ENCODE peak calls at places on chromosomes 5 and 9, in nine cellular contexts. V, G, Z, U, O, M, W, P and J are unnamed samples.

GRCh38 chr9:29625292-29625731 is 2052.0 kb upstream of the C9orf72 start:
- DNase-seq in V (no peak), G (no peak), Z (peak; percentile 60), U (no peak), O (no peak), M (no peak), W (no peak), P (no peak), J (no peak)

GRCh38 chr5:124932791-124933600 is 186.6 kb upstream of the ZNF608 start:
- DNase-seq in V (no peak), G (no peak), Z (peak; percentile 84), U (no peak), O (no peak), M (no peak), W (no peak), P (no peak), J (no peak)

GRCh38 chr9:28136113-28136512 is 562.8 kb upstream of the C9orf72 start:
- DNase-seq in V (no peak), G (no peak), Z (no peak), U (no peak), O (no peak), M (no peak), W (no peak), P (peak; percentile 9), J (no peak)

GRCh38 chr5:10490927-10491672 is 49.4 kb downstream of the ROPN1L start:
- DNase-seq in V (peak; percentile 40), G (no peak), Z (no peak), U (no peak), O (no peak), M (no peak), W (no peak), P (no peak), J (no peak)

GRCh38 chr9:114156658-114157421 is 1.5 kb downstream of the COL27A1 start:
- DNase-seq in V (no peak), G (no peak), Z (peak; percentile 88), U (no peak), O (no peak), M (peak; percentile 84), W (no peak), P (peak; percentile 79), J (no peak)

GRCh38 chr5:8176101-8176693 is 307.2 kb downstream of the MTRR start:
- DNase-seq in V (no peak), G (no peak), Z (no peak), U (no peak), O (no peak), M (no peak), W (no peak), P (no peak), J (no peak)

GRCh38 chr9:73532985-73533384 is 381.3 kb downstream of the ANXA1 start:
- DNase-seq in V (no peak), G (no peak), Z (no peak), U (no peak), O (no peak), M (no peak), W (no peak), P (no peak), J (no peak)

GRCh38 chr5:23631283-23632045 is 124.1 kb downstream of the PRDM9 start:
- DNase-seq in V (no peak), G (peak; percentile 90), Z (peak; percentile 4), U (no peak), O (no peak), M (no peak), W (no peak), P (no peak), J (no peak)

GRCh38 chr9:98099898-98100297 is 19.1 kb downstream of the TRIM14 start:
- DNase-seq in V (no peak), G (no peak), Z (no peak), U (no peak), O (no peak), M (no peak), W (no peak), P (no peak), J (no peak)

GRCh38 chr5:172528440-172528839 is 74.1 kb upstream of the SH3PXD2B start:
- DNase-seq in V (no peak), G (no peak), Z (peak; percentile 17), U (no peak), O (no peak), M (no peak), W (no peak), P (no peak), J (no peak)

GRCh38 chr5:87266914-87267573 is 639 bp upstream of the RASA1 start:
- DNase-seq in V (no peak), G (no peak), Z (no peak), U (no peak), O (no peak), M (no peak), W (no peak), P (no peak), J (no peak)

GRCh38 chr5:137708796-137709559 is 26.9 kb downstream of the KLHL3 start:
- DNase-seq in V (no peak), G (no peak), Z (no peak), U (no peak), O (no peak), M (no peak), W (no peak), P (no peak), J (no peak)

GRCh38 chr5:107557051-107557658 is 113.6 kb downstream of the EFNA5 start:
- DNase-seq in V (no peak), G (peak; percentile 86), Z (peak; percentile 59), U (no peak), O (no peak), M (no peak), W (no peak), P (no peak), J (no peak)

GRCh38 chr9:112097712-112098688 is 77.1 kb downstream of the SUSD1 start:
- DNase-seq in V (peak; percentile 79), G (peak; percentile 75), Z (peak; percentile 54), U (peak; percentile 51), O (peak; percentile 33), M (peak; percentile 63), W (no peak), P (peak; percentile 57), J (peak; percentile 74)

GRCh38 chr9:133534346-133535284 is at the start of gene ADAMTSL2:
- DNase-seq in V (no peak), G (no peak), Z (peak; percentile 64), U (no peak), O (peak; percentile 73), M (peak; percentile 74), W (peak; percentile 59), P (peak; percentile 92), J (peak; percentile 55)

GRCh38 chr5:158451983-158452710 is 593.2 kb upstream of the CLINT1 start:
- DNase-seq in V (no peak), G (no peak), Z (no peak), U (no peak), O (no peak), M (peak; percentile 66), W (no peak), P (no peak), J (no peak)

GRCh38 chr5:62931551-62931950 is 352.9 kb downstream of the LRRC70 start:
- DNase-seq in V (no peak), G (no peak), Z (no peak), U (no peak), O (no peak), M (no peak), W (no peak), P (no peak), J (no peak)

GRCh38 chr9:69801994-69802393 is 18.6 kb upstream of the CFAP95 start:
- DNase-seq in V (no peak), G (peak; percentile 30), Z (no peak), U (no peak), O (peak; percentile 25), M (no peak), W (no peak), P (no peak), J (no peak)

DNA sequence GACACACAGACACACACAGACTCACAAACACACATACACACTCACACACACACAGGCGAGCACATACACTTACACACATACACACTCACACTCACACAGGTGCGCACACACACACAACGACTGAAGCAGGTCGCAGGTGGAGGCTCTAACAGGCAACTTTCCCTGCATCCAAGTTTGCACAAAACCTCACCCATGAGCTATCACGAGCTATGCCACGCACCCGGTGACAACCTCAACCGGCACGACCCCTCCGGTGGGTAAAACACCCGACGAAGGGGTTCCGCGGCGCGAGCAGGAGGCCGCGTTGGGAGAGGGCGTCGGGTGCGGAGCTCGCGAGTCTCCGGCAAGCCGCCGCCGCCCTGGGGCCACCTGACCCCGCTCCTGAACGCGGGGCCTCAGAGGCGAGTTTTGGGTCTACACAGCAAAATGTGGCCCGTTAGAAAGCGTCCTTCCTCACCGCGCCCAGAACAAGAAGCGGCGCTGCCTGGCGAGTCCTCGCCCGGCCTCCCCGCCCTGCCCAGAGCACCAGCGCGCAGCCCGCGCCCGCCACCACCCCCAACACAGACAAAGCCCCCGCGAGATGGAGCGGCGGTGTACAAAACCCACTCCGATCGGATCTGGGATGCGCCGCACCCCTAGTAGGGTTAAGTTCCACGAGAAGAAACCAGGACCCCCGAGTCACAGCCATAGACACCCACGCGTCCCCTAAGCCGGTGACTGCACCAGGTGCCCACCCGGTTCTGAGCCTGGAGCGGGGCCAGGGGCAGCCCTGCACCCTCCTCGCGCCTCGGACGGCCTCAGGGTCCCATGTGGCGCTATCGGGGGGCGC is 665 bp downstream of the SLC6A3 start:
- DNase-seq in V (no peak), G (no peak), Z (no peak), U (no peak), O (no peak), M (no peak), W (peak; percentile 39), P (peak; percentile 82), J (no peak)
- H3K4me3 ChIP-seq in V (peak overlapping the region; percentile 33), G (no peak overlapping the region), Z (no peak overlapping the region), U (no peak overlapping the region), O (no peak overlapping the region), M (no peak overlapping the region), W (no peak overlapping the region), P (peak overlapping the region; percentile 37), J (no peak overlapping the region)

DNA sequence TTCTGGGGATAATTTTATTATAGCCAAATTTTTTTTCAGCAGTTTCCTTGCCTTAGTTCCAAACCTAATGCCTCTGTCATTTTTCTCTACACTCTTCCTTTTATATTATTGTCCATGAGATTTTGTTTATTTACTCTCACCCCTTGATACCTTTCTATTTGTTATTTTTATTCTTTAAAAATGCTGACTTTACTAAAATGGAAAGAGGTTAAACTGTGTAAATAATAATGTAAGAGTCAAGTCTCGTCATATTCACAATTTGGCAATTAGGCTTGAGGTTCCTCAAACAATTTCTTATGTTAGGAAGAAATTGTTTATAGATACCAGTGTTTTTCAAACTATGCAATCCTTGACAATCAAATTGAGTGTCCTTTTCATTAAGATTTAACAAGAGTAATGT is 428.6 kb upstream of the CDH9 start:
- DNase-seq in V (no peak), G (no peak), Z (no peak), U (no peak), O (no peak), M (no peak), W (no peak), P (no peak), J (no peak)
- H3K4me3 ChIP-seq in V (no peak overlapping the region), G (no peak overlapping the region), Z (no peak overlapping the region), U (no peak overlapping the region), O (no peak overlapping the region), M (no peak overlapping the region), W (no peak overlapping the region), P (no peak overlapping the region), J (no peak overlapping the region)

GRCh38 chr9:106816524-106816923 is 46.4 kb upstream of the ZNF462 start:
- DNase-seq in V (no peak), G (no peak), Z (no peak), U (no peak), O (no peak), M (no peak), W (no peak), P (no peak), J (no peak)
- H3K4me3 ChIP-seq in V (no peak overlapping the region), G (no peak overlapping the region), Z (no peak overlapping the region), U (no peak overlapping the region), O (no peak overlapping the region), M (no peak overlapping the region), W (no peak overlapping the region), P (no peak overlapping the region), J (no peak overlapping the region)

GRCh38 chr9:19701991-19702390 is 86.8 kb downstream of the SLC24A2 start:
- DNase-seq in V (no peak), G (no peak), Z (no peak), U (no peak), O (no peak), M (no peak), W (no peak), P (no peak), J (no peak)
- H3K4me3 ChIP-seq in V (no peak overlapping the region), G (no peak overlapping the region), Z (no peak overlapping the region), U (no peak overlapping the region), O (no peak overlapping the region), M (no peak overlapping the region), W (no peak overlapping the region), P (no peak overlapping the region), J (no peak overlapping the region)